ENCODE peak calls at places on chromosomes 12 and 14, in seven cellular contexts. W, Z, D, H, Y, O and X are unnamed samples.

GRCh38 chr12:622420-622819 is 40.8 kb downstream of the NINJ2 start:
- DNase-seq in W (no peak), Z (no peak), D (peak), H (no peak), Y (peak), O (no peak), X (peak)

GRCh38 chr14:76489667-76490066 is 113.7 kb downstream of the ESRRB start:
- DNase-seq in W (no peak), Z (no peak), D (no peak), H (no peak), Y (no peak), O (no peak), X (no peak)

GRCh38 chr12:28191690-28192089 is 1.4 kb downstream of the CCDC91 start:
- DNase-seq in W (no peak), Z (no peak), D (peak), H (no peak), Y (peak), O (no peak), X (peak)

GRCh38 chr12:95385646-95386045 is 88.3 kb upstream of the METAP2 start:
- DNase-seq in W (no peak), Z (no peak), D (no peak), H (no peak), Y (peak), O (no peak), X (no peak)

GRCh38 chr14:85252011-85252410 is 277.9 kb upstream of the FLRT2 start:
- DNase-seq in W (no peak), Z (no peak), D (peak), H (no peak), Y (peak), O (no peak), X (no peak)

GRCh38 chr14:79598339-79598738 is 613.0 kb downstream of the DIO2 start:
- DNase-seq in W (no peak), Z (no peak), D (no peak), H (no peak), Y (peak), O (no peak), X (peak)

GRCh38 chr12:90299121-90299520 is 590.5 kb upstream of the ATP2B1 start:
- DNase-seq in W (no peak), Z (no peak), D (peak), H (peak), Y (peak), O (no peak), X (no peak)

GRCh38 chr12:93015970-93016751 is 87.1 kb upstream of the EEA1 start:
- DNase-seq in W (no peak), Z (no peak), D (peak), H (no peak), Y (peak), O (no peak), X (no peak)

GRCh38 chr12:131962069-131962468 is 12.3 kb downstream of the EP400 start:
- DNase-seq in W (no peak), Z (no peak), D (no peak), H (no peak), Y (no peak), O (no peak), X (no peak)

GRCh38 chr14:58712357-58712756 is 74.6 kb downstream of the DACT1 start:
- DNase-seq in W (no peak), Z (no peak), D (no peak), H (no peak), Y (peak), O (no peak), X (peak)

GRCh38 chr12:24425601-24425970 is 476.1 kb upstream of the SOX5 start:
- DNase-seq in W (no peak), Z (no peak), D (no peak), H (no peak), Y (no peak), O (no peak), X (peak)

GRCh38 chr12:28202374-28203130 is 12.3 kb downstream of the CCDC91 start:
- DNase-seq in W (no peak), Z (no peak), D (no peak), H (no peak), Y (no peak), O (no peak), X (peak)

GRCh38 chr12:64192644-64193043 is 29.5 kb downstream of the KICS2 start:
- DNase-seq in W (no peak), Z (no peak), D (no peak), H (no peak), Y (no peak), O (no peak), X (no peak)

GRCh38 chr12:64232201-64232600 is 10.1 kb upstream of the KICS2 start:
- DNase-seq in W (no peak), Z (no peak), D (no peak), H (no peak), Y (no peak), O (no peak), X (no peak)

GRCh38 chr14:101845496-101845895 is 84.0 kb downstream of the PPP2R5C start:
- DNase-seq in W (no peak), Z (no peak), D (no peak), H (no peak), Y (no peak), O (no peak), X (no peak)

GRCh38 chr12:64633940-64634337 is 23.6 kb downstream of the RASSF3 start:
- DNase-seq in W (peak), Z (peak), D (peak), H (no peak), Y (peak), O (no peak), X (peak)

GRCh38 chr14:104824353-104824997 is 23.6 kb downstream of the ZBTB42 start:
- DNase-seq in W (no peak), Z (no peak), D (no peak), H (no peak), Y (no peak), O (no peak), X (no peak)

GRCh38 chr14:72904840-72905561 is 11.1 kb upstream of the DPF3 start:
- DNase-seq in W (peak), Z (no peak), D (peak), H (no peak), Y (peak), O (peak), X (peak)

GRCh38 chr12:12451063-12451462 is 94.2 kb downstream of the BORCS5 start:
- DNase-seq in W (no peak), Z (no peak), D (no peak), H (no peak), Y (no peak), O (no peak), X (no peak)
- H3K27ac ChIP-seq in W (no peak), Z (no peak), D (no peak), H (no peak), Y (no peak), O (no peak), X (no peak)

GRCh38 chr12:78062781-78063180 is 232.1 kb downstream of the NAV3 start:
- DNase-seq in W (peak), Z (peak), D (peak), H (no peak), Y (peak), O (no peak), X (peak)
- H3K27ac ChIP-seq in W (no peak), Z (no peak), D (no peak), H (no peak), Y (no peak), O (no peak), X (no peak)

DNA sequence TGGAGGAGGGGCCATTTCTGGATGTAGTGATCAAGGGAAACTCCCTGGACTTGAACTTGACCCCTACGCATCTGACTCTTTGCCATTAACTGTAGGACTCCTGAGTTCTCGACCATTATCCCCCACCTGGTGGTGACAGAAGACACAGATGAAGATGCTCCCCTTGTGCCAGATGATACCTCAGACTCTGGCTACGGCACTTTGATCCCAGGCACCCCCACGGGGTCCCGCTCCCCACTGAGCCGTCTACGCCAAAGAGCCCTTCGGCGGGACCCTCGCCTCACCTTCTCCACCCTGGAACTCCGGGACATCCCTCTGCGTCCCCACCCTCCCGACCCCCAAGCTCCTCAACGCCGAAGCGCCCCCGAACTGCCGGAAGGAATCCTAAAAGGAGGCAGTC is 14.7 kb downstream of the TNFRSF1A start:
- DNase-seq in W (no peak), Z (no peak), D (no peak), H (no peak), Y (no peak), O (no peak), X (no peak)
- H3K27ac ChIP-seq in W (peak), Z (peak), D (no peak), H (no peak), Y (no peak), O (peak), X (peak)

DNA sequence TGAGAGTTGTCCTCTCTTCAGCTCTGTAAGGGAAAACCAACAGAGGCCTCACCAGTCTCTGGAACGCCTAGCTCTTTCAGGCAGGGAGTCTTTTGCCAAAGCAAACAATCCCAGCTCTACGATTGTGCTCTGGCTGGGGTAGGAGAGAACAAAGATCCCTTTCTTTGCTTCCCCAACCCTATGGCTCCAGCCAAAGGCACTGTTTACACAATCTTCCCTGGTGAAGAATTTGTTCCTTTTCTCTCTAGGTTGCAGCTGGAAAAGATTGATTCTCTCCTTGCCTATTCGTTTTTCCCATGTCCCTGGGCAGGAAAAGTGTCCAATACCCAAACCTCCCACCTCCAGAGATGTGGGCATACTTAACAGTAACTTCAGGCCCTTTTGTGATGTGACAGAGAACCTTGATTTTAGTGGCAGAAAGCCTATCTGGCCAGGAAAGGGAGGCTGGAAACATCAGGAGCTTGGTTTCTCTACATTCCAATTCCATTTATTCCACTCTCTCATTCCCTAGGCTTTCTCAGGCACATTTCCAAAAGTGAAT is 16.8 kb downstream of the ATP5MC2 start:
- DNase-seq in W (peak), Z (no peak), D (peak), H (no peak), Y (peak), O (peak), X (peak)
- H3K27ac ChIP-seq in W (peak), Z (peak), D (peak), H (no peak), Y (peak), O (peak), X (peak)

DNA sequence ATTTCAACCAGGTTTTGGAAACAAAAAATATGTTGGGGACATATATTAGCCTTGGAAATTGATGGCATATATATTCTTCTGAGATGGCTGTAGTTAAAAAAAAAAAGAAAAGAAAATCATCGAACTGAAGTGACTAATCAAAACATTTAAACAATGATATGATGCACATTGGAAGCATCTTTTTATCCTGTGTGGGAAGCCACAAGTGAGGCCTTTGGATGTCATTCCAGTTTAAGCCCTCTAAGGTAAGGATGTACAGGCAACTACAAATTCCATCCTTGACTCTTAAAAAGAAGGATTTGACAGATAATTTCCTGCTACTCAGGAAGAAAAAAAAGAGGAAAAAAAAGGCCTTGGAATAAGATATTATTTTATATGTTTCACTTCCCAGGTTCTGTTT is 9.6 kb upstream of the PTPRB start:
- DNase-seq in W (no peak), Z (no peak), D (peak), H (no peak), Y (peak), O (no peak), X (no peak)
- H3K27ac ChIP-seq in W (peak), Z (no peak), D (peak), H (no peak), Y (no peak), O (no peak), X (peak)

GRCh38 chr12:103838254-103838914 is 2.6 kb downstream of the NT5DC3 start:
- DNase-seq in W (no peak), Z (no peak), D (no peak), H (no peak), Y (no peak), O (no peak), X (no peak)
- H3K27ac ChIP-seq in W (peak), Z (no peak), D (no peak), H (no peak), Y (no peak), O (no peak), X (no peak)

GRCh38 chr14:92675421-92675820 is 73.0 kb downstream of the LGMN start:
- DNase-seq in W (peak), Z (no peak), D (no peak), H (no peak), Y (no peak), O (no peak), X (no peak)
- H3K27ac ChIP-seq in W (no peak), Z (no peak), D (no peak), H (peak), Y (no peak), O (no peak), X (no peak)